ENCODE peak calls at places on chromosomes 13 and 19, in five cellular contexts. R, T, A, K and L are unnamed samples.

GRCh38 chr13:106156468-106156867 is 379.0 kb downstream of the EFNB2 start:
- DNase-seq in R (no peak), T (no peak), A (no peak), K (no peak), L (no peak)

GRCh38 chr19:13665125-13665903 is 99.0 kb upstream of the MRI1 start:
- DNase-seq in K (no peak), R (no peak), T (no peak), A (no peak), L (no peak)

GRCh38 chr13:67048084-67048792 is 181.9 kb downstream of the PCDH9 start:
- DNase-seq in K (no peak), T (no peak), R (peak; percentile 61), A (peak; percentile 27), L (no peak)

GRCh38 chr19:48487944-48488343 is 18.8 kb downstream of the CYTH2 start:
- DNase-seq in K (no peak), A (no peak), T (no peak), R (no peak), L (no peak)

GRCh38 chr13:46057251-46058015 is 4.9 kb upstream of the ZC3H13 start:
- DNase-seq in R (peak; percentile 15), T (no peak), K (no peak), A (peak; percentile 100), L (no peak)

GRCh38 chr19:1064661-1065605 is 2.0 kb upstream of the ARHGAP45 start:
- DNase-seq in K (no peak), T (no peak), R (peak; percentile 69), A (peak; percentile 45), L (peak; percentile 94)

GRCh38 chr13:26168276-26168814 is 53.8 kb downstream of the RNF6 start:
- DNase-seq in A (no peak), T (no peak), R (peak; percentile 9), K (no peak), L (no peak)

GRCh38 chr13:100658363-100658762 is 16.2 kb downstream of the TMTC4 start:
- DNase-seq in T (no peak), K (no peak), R (no peak), A (no peak), L (no peak)

GRCh38 chr19:35955881-35956634 is 19.9 kb downstream of the LRFN3 start:
- DNase-seq in K (no peak), T (no peak), A (no peak), R (no peak), L (no peak)

GRCh38 chr13:98843482-98843877 is 91.0 kb upstream of the SLC15A1 start:
- DNase-seq in A (no peak), R (no peak), T (no peak), K (no peak), L (no peak)

GRCh38 chr13:114131581-114132418 is 623 bp downstream of the RASA3 start:
- DNase-seq in T (no peak), A (no peak), R (peak; percentile 40), K (no peak), L (peak; percentile 87)

GRCh38 chr19:4058696-4059492 is 7.8 kb downstream of the ZBTB7A start:
- DNase-seq in A (no peak), K (no peak), R (no peak), T (no peak), L (peak; percentile 82)

GRCh38 chr13:79482271-79482970 is 1.5 kb downstream of the NDFIP2 start:
- DNase-seq in R (peak; percentile 44), K (no peak), A (no peak), T (no peak), L (no peak)

GRCh38 chr19:38958301-38958700 is 17.2 kb downstream of the FBXO17 start:
- DNase-seq in K (no peak), A (no peak), R (no peak), T (no peak), L (no peak)

GRCh38 chr13:101449971-101450748 is 2.3 kb upstream of the ITGBL1 start:
- DNase-seq in T (no peak), A (peak; percentile 42), R (no peak), K (no peak), L (no peak)

GRCh38 chr13:93726173-93727019 is 499.8 kb downstream of the GPC6 start:
- DNase-seq in K (no peak), A (no peak), T (no peak), R (no peak), L (no peak)

GRCh38 chr13:82878536-82878935 is 1003.7 kb downstream of the SLITRK1 start:
- DNase-seq in R (peak; percentile 33), A (no peak), T (no peak), K (no peak), L (no peak)

GRCh38 chr13:114144606-114145244 is 12.3 kb upstream of the RASA3 start:
- DNase-seq in R (no peak), A (no peak), K (no peak), T (peak; percentile 4), L (no peak)

GRCh38 chr13:101283782-101284181 is 132.5 kb downstream of the NALCN start:
- DNase-seq in R (no peak), T (no peak), K (no peak), A (no peak), L (no peak)

GRCh38 chr19:1119475-1120217 is 15.9 kb downstream of the GPX4 start:
- DNase-seq in K (no peak), A (no peak), T (no peak), R (no peak), L (peak; percentile 76)

GRCh38 chr19:40341601-40342482 is 6.4 kb downstream of the C19orf47 start:
- DNase-seq in R (no peak), A (no peak), T (no peak), K (no peak), L (peak; percentile 35)

GRCh38 chr13:51747438-51748434 is 56.2 kb downstream of the DHRS12 start:
- DNase-seq in R (no peak), K (no peak), T (no peak), A (no peak), L (no peak)

GRCh38 chr13:110109910-110110309 is 197.0 kb downstream of the COL4A1 start:
- DNase-seq in T (no peak), A (no peak), R (no peak), K (no peak), L (no peak)

GRCh38 chr19:13234518-13234917 is 84.3 kb downstream of the IER2 start:
- DNase-seq in A (peak; percentile 38), T (no peak), K (peak; percentile 32), R (peak; percentile 81), L (peak; percentile 89)

GRCh38 chr19:1855828-1856255 is 7.5 kb downstream of the KLF16 start:
- DNase-seq in A (no peak), R (peak; percentile 35), T (no peak), K (no peak), L (peak; percentile 87)

GRCh38 chr13:90287521-90287920 is 1060.0 kb upstream of the MIR17HG start:
- DNase-seq in R (no peak), A (no peak), K (no peak), T (no peak), L (no peak)

GRCh38 chr19:41551212-41551610 is 24.8 kb upstream of the CEACAM21 start:
- DNase-seq in K (no peak), T (no peak), R (no peak), A (no peak), L (no peak)

GRCh38 chr13:113157206-113157928 is 1.1 kb upstream of the PROZ start:
- DNase-seq in R (peak; percentile 43), K (no peak), T (no peak), A (no peak), L (no peak)

GRCh38 chr13:51659276-51660127 is 75.2 kb downstream of the WDFY2 start:
- DNase-seq in A (no peak), R (no peak), K (no peak), T (no peak), L (no peak)

GRCh38 chr13:105814219-105814901 is 721.1 kb downstream of the EFNB2 start:
- DNase-seq in K (no peak), R (no peak), T (no peak), A (no peak), L (no peak)

GRCh38 chr13:95724252-95724651 is 47.3 kb downstream of the DNAJC3 start:
- DNase-seq in K (no peak), T (no peak), A (no peak), R (no peak), L (no peak)